ENCODE peak calls at places on chromosome 12, in four cellular contexts. One of them, this sample, is unnamed.

GRCh38 chr12:112577473-112578334 is 159.0 kb downstream of the PTPN11 start:
- DNase-seq in heart right ventricle: no peak
- DNase-seq in SK-N-SH: no peak
- DNase-seq in sigmoid colon: no peak
- DNase-seq in this sample: no peak

GRCh38 chr12:131985145-131985875 is 35.6 kb downstream of the EP400 start:
- DNase-seq in heart right ventricle: no peak
- DNase-seq in sigmoid colon: no peak
- DNase-seq in SK-N-SH: no peak
- DNase-seq in this sample: peak

GRCh38 chr12:8957561-8957960 is 8.1 kb upstream of the M6PR start:
- DNase-seq in SK-N-SH: no peak
- DNase-seq in heart right ventricle: no peak
- DNase-seq in sigmoid colon: no peak
- DNase-seq in this sample: no peak

GRCh38 chr12:85657836-85658235 is 178.4 kb downstream of the RASSF9 start:
- DNase-seq in sigmoid colon: no peak
- DNase-seq in heart right ventricle: no peak
- DNase-seq in SK-N-SH: no peak
- DNase-seq in this sample: no peak

GRCh38 chr12:92482599-92482998 is 220.2 kb upstream of the PLEKHG7 start:
- DNase-seq in heart right ventricle: no peak
- DNase-seq in sigmoid colon: no peak
- DNase-seq in SK-N-SH: no peak
- DNase-seq in this sample: no peak

GRCh38 chr12:14614704-14615121 is 47.0 kb upstream of the PLBD1 start:
- DNase-seq in sigmoid colon: no peak
- DNase-seq in SK-N-SH: no peak
- DNase-seq in heart right ventricle: no peak
- DNase-seq in this sample: no peak

GRCh38 chr12:24111101-24111500 is 161.6 kb upstream of the SOX5 start:
- DNase-seq in sigmoid colon: no peak
- DNase-seq in heart right ventricle: no peak
- DNase-seq in SK-N-SH: no peak
- DNase-seq in this sample: no peak

GRCh38 chr12:75563351-75563750 is 51.9 kb upstream of the KRR1 start:
- DNase-seq in sigmoid colon: no peak
- DNase-seq in SK-N-SH: no peak
- DNase-seq in heart right ventricle: no peak
- DNase-seq in this sample: no peak

GRCh38 chr12:117867348-117867747 is 101.4 kb downstream of the KSR2 start:
- DNase-seq in SK-N-SH: no peak
- DNase-seq in heart right ventricle: no peak
- DNase-seq in sigmoid colon: peak
- DNase-seq in this sample: no peak

GRCh38 chr12:57476162-57476992 is 3.3 kb downstream of the ARHGAP9 start:
- DNase-seq in heart right ventricle: no peak
- DNase-seq in SK-N-SH: no peak
- DNase-seq in sigmoid colon: no peak
- DNase-seq in this sample: no peak

GRCh38 chr12:105820407-105821140 is 318.2 kb downstream of the NUAK1 start:
- DNase-seq in sigmoid colon: peak
- DNase-seq in heart right ventricle: no peak
- DNase-seq in SK-N-SH: no peak
- DNase-seq in this sample: peak

GRCh38 chr12:28568083-28568482 is 377.8 kb downstream of the CCDC91 start:
- DNase-seq in sigmoid colon: peak
- DNase-seq in heart right ventricle: no peak
- DNase-seq in SK-N-SH: peak
- DNase-seq in this sample: no peak

GRCh38 chr12:108629824-108630476 is 3.7 kb downstream of the SELPLG start:
- DNase-seq in sigmoid colon: no peak
- DNase-seq in heart right ventricle: no peak
- DNase-seq in SK-N-SH: no peak
- DNase-seq in this sample: peak

GRCh38 chr12:105750096-105750495 is 388.7 kb downstream of the NUAK1 start:
- DNase-seq in heart right ventricle: no peak
- DNase-seq in SK-N-SH: no peak
- DNase-seq in sigmoid colon: no peak
- DNase-seq in this sample: no peak

GRCh38 chr12:98485792-98486347 is 29.5 kb upstream of the TMPO start:
- DNase-seq in heart right ventricle: no peak
- DNase-seq in sigmoid colon: no peak
- DNase-seq in SK-N-SH: peak
- DNase-seq in this sample: no peak

GRCh38 chr12:57756406-57757341 is 1.8 kb downstream of the MARCHF9 start:
- DNase-seq in SK-N-SH: peak
- DNase-seq in heart right ventricle: peak
- DNase-seq in sigmoid colon: peak
- DNase-seq in this sample: no peak

GRCh38 chr12:41521872-41522379 is 333.8 kb downstream of the PDZRN4 start:
- DNase-seq in sigmoid colon: no peak
- DNase-seq in heart right ventricle: no peak
- DNase-seq in SK-N-SH: no peak
- DNase-seq in this sample: no peak

GRCh38 chr12:70101064-70101463 is 142.2 kb upstream of the CNOT2 start:
- DNase-seq in SK-N-SH: no peak
- DNase-seq in heart right ventricle: no peak
- DNase-seq in sigmoid colon: no peak
- DNase-seq in this sample: no peak

GRCh38 chr12:77388611-77389265 is 323.4 kb upstream of the E2F7 start:
- DNase-seq in sigmoid colon: no peak
- DNase-seq in heart right ventricle: no peak
- DNase-seq in SK-N-SH: no peak
- DNase-seq in this sample: no peak

GRCh38 chr12:104457746-104458644 is 1.2 kb downstream of the CHST11 start:
- DNase-seq in SK-N-SH: peak
- DNase-seq in sigmoid colon: peak
- DNase-seq in heart right ventricle: peak
- DNase-seq in this sample: no peak

GRCh38 chr12:9651265-9651729 is 18.2 kb upstream of the CLEC2D start:
- DNase-seq in heart right ventricle: no peak
- DNase-seq in sigmoid colon: no peak
- DNase-seq in SK-N-SH: no peak
- DNase-seq in this sample: no peak

GRCh38 chr12:127381043-127381668 is 885.8 kb upstream of the TMEM132C start:
- DNase-seq in sigmoid colon: no peak
- DNase-seq in SK-N-SH: peak
- DNase-seq in heart right ventricle: peak
- DNase-seq in this sample: no peak

GRCh38 chr12:127162902-127163301 is 1104.1 kb upstream of the TMEM132C start:
- DNase-seq in heart right ventricle: no peak
- DNase-seq in SK-N-SH: no peak
- DNase-seq in sigmoid colon: no peak
- DNase-seq in this sample: no peak

GRCh38 chr12:27703720-27704452 is 6.7 kb upstream of the MRPS35 start:
- DNase-seq in sigmoid colon: no peak
- DNase-seq in SK-N-SH: peak
- DNase-seq in heart right ventricle: no peak
- DNase-seq in this sample: peak

GRCh38 chr12:272942-273906 is 10.6 kb upstream of the SLC6A13 start:
- DNase-seq in SK-N-SH: no peak
- DNase-seq in heart right ventricle: no peak
- DNase-seq in sigmoid colon: no peak
- DNase-seq in this sample: no peak

GRCh38 chr12:27148373-27148772 is 66.0 kb upstream of the C12orf71 start:
- DNase-seq in SK-N-SH: no peak
- DNase-seq in heart right ventricle: no peak
- DNase-seq in sigmoid colon: no peak
- DNase-seq in this sample: no peak

GRCh38 chr12:12506541-12506940 is 56.1 kb downstream of the DUSP16 start:
- DNase-seq in SK-N-SH: no peak
- DNase-seq in heart right ventricle: no peak
- DNase-seq in sigmoid colon: no peak
- DNase-seq in this sample: no peak

GRCh38 chr12:131014343-131014742 is 60.6 kb downstream of the ADGRD1 start:
- DNase-seq in SK-N-SH: no peak
- DNase-seq in sigmoid colon: no peak
- DNase-seq in heart right ventricle: no peak
- DNase-seq in this sample: no peak

GRCh38 chr12:30422844-30423243 is 272.8 kb downstream of the IPO8 start:
- DNase-seq in heart right ventricle: no peak
- DNase-seq in SK-N-SH: no peak
- DNase-seq in sigmoid colon: no peak
- DNase-seq in this sample: no peak

GRCh38 chr12:96108321-96108720 is 72.9 kb upstream of the LTA4H start:
- DNase-seq in SK-N-SH: no peak
- DNase-seq in sigmoid colon: peak
- DNase-seq in heart right ventricle: peak
- DNase-seq in this sample: no peak

GRCh38 chr12:70535896-70536374 is 101.3 kb downstream of the PTPRB start:
- DNase-seq in SK-N-SH: no peak
- DNase-seq in sigmoid colon: peak
- DNase-seq in heart right ventricle: no peak
- DNase-seq in this sample: no peak

GRCh38 chr12:79692249-79692619 is 1.5 kb upstream of the PAWR start:
- DNase-seq in heart right ventricle: no peak
- DNase-seq in SK-N-SH: no peak
- DNase-seq in sigmoid colon: no peak
- DNase-seq in this sample: no peak
- H3K27ac ChIP-seq in heart right ventricle: no peak
- H3K27ac ChIP-seq in SK-N-SH: no peak
- H3K27ac ChIP-seq in sigmoid colon: no peak
- H3K27ac ChIP-seq in this sample: peak

GRCh38 chr12:49687941-49688340 is 19.3 kb downstream of the FMNL3 start:
- DNase-seq in heart right ventricle: no peak
- DNase-seq in SK-N-SH: no peak
- DNase-seq in sigmoid colon: no peak
- DNase-seq in this sample: no peak
- TF ChIP-seq CTCF in heart right ventricle: no peak
- TF ChIP-seq CTCF in SK-N-SH: no peak
- TF ChIP-seq CTCF in sigmoid colon: no peak
- TF ChIP-seq CTCF in this sample: no peak

GRCh38 chr12:88753707-88754106 is 173.4 kb upstream of the KITLG start:
- DNase-seq in SK-N-SH: no peak
- DNase-seq in sigmoid colon: no peak
- DNase-seq in heart right ventricle: no peak
- DNase-seq in this sample: no peak

GRCh38 chr12:88756153-88756552 is 175.9 kb upstream of the KITLG start:
- DNase-seq in SK-N-SH: no peak
- DNase-seq in sigmoid colon: no peak
- DNase-seq in heart right ventricle: no peak
- DNase-seq in this sample: no peak

GRCh38 chr12:88753074-88753473 is 172.8 kb upstream of the KITLG start:
- DNase-seq in SK-N-SH: no peak
- DNase-seq in heart right ventricle: no peak
- DNase-seq in sigmoid colon: no peak
- DNase-seq in this sample: no peak

GRCh38 chr12:88752183-88752582 is 171.9 kb upstream of the KITLG start:
- DNase-seq in SK-N-SH: no peak
- DNase-seq in sigmoid colon: no peak
- DNase-seq in heart right ventricle: no peak
- DNase-seq in this sample: no peak

GRCh38 chr12:88756917-88757316 is 176.6 kb upstream of the KITLG start:
- DNase-seq in SK-N-SH: no peak
- DNase-seq in heart right ventricle: no peak
- DNase-seq in sigmoid colon: no peak
- DNase-seq in this sample: no peak
- H3K4me3 ChIP-seq in SK-N-SH: no peak
- H3K4me3 ChIP-seq in heart right ventricle: no peak
- H3K4me3 ChIP-seq in sigmoid colon: no peak
- H3K4me3 ChIP-seq in this sample: no peak

GRCh38 chr12:94204647-94205247 is 56.4 kb downstream of the PLXNC1 start:
- DNase-seq in SK-N-SH: no peak
- DNase-seq in heart right ventricle: no peak
- DNase-seq in sigmoid colon: no peak
- DNase-seq in this sample: no peak

GRCh38 chr12:94203796-94204195 is 55.4 kb downstream of the PLXNC1 start:
- DNase-seq in SK-N-SH: no peak
- DNase-seq in heart right ventricle: no peak
- DNase-seq in sigmoid colon: no peak
- DNase-seq in this sample: no peak

GRCh38 chr12:94207467-94208432 is 59.4 kb downstream of the PLXNC1 start:
- DNase-seq in SK-N-SH: no peak
- DNase-seq in sigmoid colon: no peak
- DNase-seq in heart right ventricle: no peak
- DNase-seq in this sample: no peak

GRCh38 chr12:94206886-94207285 is 58.5 kb downstream of the PLXNC1 start:
- DNase-seq in heart right ventricle: no peak
- DNase-seq in sigmoid colon: no peak
- DNase-seq in SK-N-SH: no peak
- DNase-seq in this sample: no peak

DNA sequence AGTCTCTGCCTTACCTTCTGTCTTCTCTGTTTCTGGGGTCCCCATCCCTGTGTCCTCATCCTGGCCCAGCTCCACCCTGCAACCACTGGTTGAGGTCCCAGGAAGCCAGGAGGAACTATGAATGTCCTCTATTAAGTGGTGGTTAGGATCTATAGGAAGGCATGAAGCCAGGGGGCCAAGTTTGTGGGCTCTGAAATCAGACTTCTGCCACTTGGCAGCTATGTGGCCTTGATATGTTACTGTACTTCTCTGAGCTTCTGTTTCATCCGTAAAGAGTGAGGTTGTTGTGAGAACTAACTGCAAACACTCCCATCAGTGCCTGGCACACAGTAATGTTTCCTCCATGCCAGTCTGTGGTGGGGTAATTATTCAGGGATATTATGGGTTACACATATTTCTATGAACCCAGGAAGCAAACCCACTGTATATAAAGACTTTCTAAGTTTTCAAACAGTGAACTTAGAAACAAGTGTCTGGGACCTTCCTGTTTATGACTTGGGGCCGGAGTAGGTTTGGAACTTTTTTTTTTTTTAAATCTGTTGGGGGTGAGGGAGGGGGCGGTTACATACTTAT is 57.4 kb downstream of the PLXNC1 start:
- DNase-seq in sigmoid colon: no peak
- DNase-seq in SK-N-SH: no peak
- DNase-seq in heart right ventricle: no peak
- DNase-seq in this sample: no peak
- H3K27ac ChIP-seq in sigmoid colon: no peak
- H3K27ac ChIP-seq in SK-N-SH: no peak
- H3K27ac ChIP-seq in heart right ventricle: no peak
- H3K27ac ChIP-seq in this sample: no peak

GRCh38 chr12:52849511-52849910 is 717 bp upstream of the KRT78 start:
- DNase-seq in SK-N-SH: no peak
- DNase-seq in sigmoid colon: no peak
- DNase-seq in heart right ventricle: no peak
- DNase-seq in this sample: no peak

GRCh38 chr12:52846356-52846970 is 2.3 kb downstream of the KRT78 start:
- DNase-seq in heart right ventricle: no peak
- DNase-seq in SK-N-SH: no peak
- DNase-seq in sigmoid colon: no peak
- DNase-seq in this sample: no peak

GRCh38 chr12:52848661-52849255 is at the start of gene KRT78:
- DNase-seq in SK-N-SH: no peak
- DNase-seq in sigmoid colon: no peak
- DNase-seq in heart right ventricle: no peak
- DNase-seq in this sample: no peak

GRCh38 chr12:52844386-52844785 is 4.4 kb downstream of the KRT78 start:
- DNase-seq in heart right ventricle: no peak
- DNase-seq in SK-N-SH: no peak
- DNase-seq in sigmoid colon: no peak
- DNase-seq in this sample: no peak

GRCh38 chr12:52847335-52848102 is 1.3 kb downstream of the KRT78 start:
- DNase-seq in sigmoid colon: no peak
- DNase-seq in SK-N-SH: no peak
- DNase-seq in heart right ventricle: no peak
- DNase-seq in this sample: no peak
- TF ChIP-seq CTCF in sigmoid colon: no peak
- TF ChIP-seq CTCF in SK-N-SH: no peak
- TF ChIP-seq CTCF in heart right ventricle: no peak
- TF ChIP-seq CTCF in this sample: no peak

This sample was measured in right atrium auricular region.